ENCODE peak calls at places on chromosomes 13 and 19, in four cellular contexts. Q is Karpas-422, H is endodermal cell, M is testis. I is an unnamed sample.

GRCh38 chr19:42540071-42540553 is 11.8 kb upstream of the CEACAM1 start:
- DNase-seq in M (no peak), H (peak; percentile 63), Q (no peak), I (no peak)

GRCh38 chr13:113207890-113208423 is 512 bp downstream of the PCID2 start:
- DNase-seq in Q (peak; percentile 62), M (peak; percentile 33), H (peak; percentile 76), I (peak; percentile 74)

GRCh38 chr19:35127871-35128270 is 7.0 kb downstream of the LGI4 start:
- DNase-seq in Q (no peak), H (no peak), M (no peak), I (no peak)

GRCh38 chr19:15550847-15551182 is 42.5 kb downstream of the CYP4F22 start:
- DNase-seq in Q (no peak), M (peak; percentile 28), H (peak; percentile 59), I (no peak)

GRCh38 chr19:48717059-48717395 is 2.5 kb downstream of the MAMSTR start:
- DNase-seq in Q (no peak), H (no peak), M (no peak), I (no peak)

GRCh38 chr19:9456018-9456689 is 20.8 kb upstream of the ZNF266 start:
- DNase-seq in H (no peak), M (no peak), Q (no peak), I (no peak)

GRCh38 chr19:13029301-13029880 is 34.1 kb downstream of the NFIX start:
- DNase-seq in Q (no peak), H (no peak), M (no peak), I (no peak)

GRCh38 chr13:44819762-44820161 is 169.5 kb downstream of the NUFIP1 start:
- DNase-seq in M (no peak), Q (no peak), H (no peak), I (no peak)

GRCh38 chr13:53920916-53921315 is 892.3 kb downstream of the OLFM4 start:
- DNase-seq in Q (no peak), H (no peak), M (no peak), I (peak; percentile 27)

GRCh38 chr13:41311607-41312500 is 787 bp downstream of the NAA16 start:
- DNase-seq in M (peak; percentile 67), Q (peak; percentile 88), H (peak; percentile 69), I (peak; percentile 51)

GRCh38 chr13:28865312-28865711 is 45.2 kb downstream of the MTUS2 start:
- DNase-seq in M (no peak), H (no peak), Q (peak; percentile 89), I (no peak)

GRCh38 chr13:45331981-45332830 is 8.8 kb downstream of the TPT1 start:
- DNase-seq in Q (peak; percentile 51), H (no peak), M (no peak), I (no peak)

GRCh38 chr19:5214902-5215301 is 125.7 kb downstream of the PTPRS start:
- DNase-seq in Q (no peak), M (no peak), H (no peak), I (no peak)

GRCh38 chr13:113404723-113405471 is 41.0 kb upstream of the GRTP1 start:
- DNase-seq in H (peak; percentile 58), M (no peak), Q (no peak), I (no peak)

GRCh38 chr13:112569771-112570288 is 18.1 kb downstream of the TUBGCP3 start:
- DNase-seq in Q (no peak), M (no peak), H (no peak), I (no peak)

GRCh38 chr13:93260591-93260990 is 34.0 kb downstream of the GPC6 start:
- DNase-seq in Q (no peak), H (no peak), M (no peak), I (no peak)

GRCh38 chr19:33456076-33456844 is 65.3 kb downstream of the PEPD start:
- DNase-seq in Q (no peak), M (no peak), H (no peak), I (no peak)

GRCh38 chr19:48283908-48284307 is 14.0 kb downstream of the ZNF114 start:
- DNase-seq in H (no peak), M (no peak), Q (no peak), I (no peak)

GRCh38 chr19:10871711-10872550 is 578 bp downstream of the CARM1 start:
- DNase-seq in Q (peak; percentile 79), H (peak; percentile 71), M (peak; percentile 37), I (peak; percentile 85)

GRCh38 chr13:109789262-109789661 is 2.9 kb upstream of the IRS2 start:
- DNase-seq in H (no peak), Q (no peak), M (peak; percentile 41), I (peak; percentile 31)

GRCh38 chr13:83515267-83515666 is 367.0 kb downstream of the SLITRK1 start:
- DNase-seq in M (no peak), Q (no peak), H (no peak), I (no peak)

GRCh38 chr19:32627714-32628253 is 46.8 kb downstream of the PDCD5 start:
- DNase-seq in H (no peak), M (no peak), Q (no peak), I (no peak)

GRCh38 chr13:74306496-74306895 is 172.3 kb upstream of the KLF12 start:
- DNase-seq in Q (no peak), M (no peak), H (no peak), I (no peak)

GRCh38 chr13:82963466-82963865 is 918.8 kb downstream of the SLITRK1 start:
- DNase-seq in H (no peak), M (no peak), Q (no peak), I (no peak)

GRCh38 chr19:29963576-29963975 is 21.5 kb downstream of the URI1 start:
- DNase-seq in M (no peak), Q (no peak), H (no peak), I (no peak)

GRCh38 chr13:21837841-21838551 is 167.1 kb downstream of the FGF9 start:
- DNase-seq in Q (no peak), M (no peak), H (no peak), I (no peak)

GRCh38 chr19:41426952-41427646 is at the start of gene B3GNT8:
- DNase-seq in H (peak; percentile 96), M (peak; percentile 66), Q (peak; percentile 40), I (peak; percentile 95)

GRCh38 chr13:25744176-25744575 is 307.6 kb downstream of the SHISA2 start:
- DNase-seq in M (no peak), H (no peak), Q (no peak), I (no peak)

GRCh38 chr13:86445584-86446140 is 646.4 kb upstream of the SLITRK6 start:
- DNase-seq in Q (no peak), H (no peak), M (no peak), I (no peak)

GRCh38 chr19:33125929-33126388 is 6.0 kb upstream of the WDR88 start:
- DNase-seq in H (peak; percentile 79), Q (peak; percentile 83), M (peak; percentile 63), I (no peak)

GRCh38 chr13:50509771-50510441 is 333.6 kb downstream of the DLEU7 start:
- DNase-seq in M (no peak), Q (no peak), H (no peak), I (no peak)

GRCh38 chr13:50512602-50513527 is 330.6 kb downstream of the DLEU7 start:
- DNase-seq in Q (peak; percentile 95), M (peak; percentile 66), H (no peak), I (peak; percentile 85)

GRCh38 chr13:50513528-50513863 is 330.0 kb downstream of the DLEU7 start:
- DNase-seq in H (no peak), Q (peak; percentile 45), M (no peak), I (no peak)

GRCh38 chr13:50514249-50514648 is 329.2 kb downstream of the DLEU7 start:
- DNase-seq in M (no peak), Q (peak; percentile 29), H (no peak), I (no peak)

GRCh38 chr13:50511877-50512332 is 331.6 kb downstream of the DLEU7 start:
- DNase-seq in Q (peak; percentile 93), H (no peak), M (no peak), I (no peak)
- H3K4me3 ChIP-seq in Q (peak overlapping the region; percentile 60), H (no peak overlapping the region), M (no peak overlapping the region), I (peak overlapping the region; percentile 31)

DNA sequence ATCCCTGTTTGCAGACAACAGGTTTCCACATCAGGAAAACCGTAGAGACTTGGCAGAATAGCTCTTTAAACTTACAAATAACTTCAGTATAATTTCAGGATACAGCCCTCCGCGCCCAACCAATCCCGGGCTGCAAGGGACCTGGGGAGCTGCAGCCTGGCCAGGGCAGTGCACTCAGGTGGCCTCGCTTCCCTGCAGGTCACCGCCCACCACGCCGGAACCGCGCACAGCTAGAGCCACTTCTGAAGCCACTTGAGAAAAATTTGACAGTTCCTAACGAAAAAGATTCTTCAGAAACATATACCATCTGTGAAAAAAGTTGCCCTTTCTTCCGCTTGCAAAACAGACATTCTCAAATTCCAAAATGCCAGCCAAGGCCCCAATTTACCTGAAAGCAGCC is 11.1 kb downstream of the ZNF91 start:
- DNase-seq in Q (no peak), H (no peak), M (no peak), I (no peak)
- H3K9me3 ChIP-seq in Q (peaks cover 49% of the 10 kb centered on the region), H (peaks cover 89% of the 10 kb centered on the region), M (no peaks in the 10 kb centered on the region), I (peaks cover 2% of the 10 kb centered on the region)

GRCh38 chr19:55502197-55502952 is 14.1 kb downstream of the SSC5D start:
- DNase-seq in Q (no peak), H (no peak), M (no peak), I (no peak)

GRCh38 chr19:55500368-55500952 is 12.2 kb downstream of the SSC5D start:
- DNase-seq in Q (no peak), H (no peak), M (no peak), I (peak; percentile 43)

GRCh38 chr19:55504252-55504603 is 16.0 kb downstream of the SSC5D start:
- DNase-seq in Q (no peak), M (no peak), H (no peak), I (no peak)

GRCh38 chr19:55504981-55505380 is 16.7 kb downstream of the SSC5D start:
- DNase-seq in Q (no peak), H (no peak), M (no peak), I (no peak)

DNA sequence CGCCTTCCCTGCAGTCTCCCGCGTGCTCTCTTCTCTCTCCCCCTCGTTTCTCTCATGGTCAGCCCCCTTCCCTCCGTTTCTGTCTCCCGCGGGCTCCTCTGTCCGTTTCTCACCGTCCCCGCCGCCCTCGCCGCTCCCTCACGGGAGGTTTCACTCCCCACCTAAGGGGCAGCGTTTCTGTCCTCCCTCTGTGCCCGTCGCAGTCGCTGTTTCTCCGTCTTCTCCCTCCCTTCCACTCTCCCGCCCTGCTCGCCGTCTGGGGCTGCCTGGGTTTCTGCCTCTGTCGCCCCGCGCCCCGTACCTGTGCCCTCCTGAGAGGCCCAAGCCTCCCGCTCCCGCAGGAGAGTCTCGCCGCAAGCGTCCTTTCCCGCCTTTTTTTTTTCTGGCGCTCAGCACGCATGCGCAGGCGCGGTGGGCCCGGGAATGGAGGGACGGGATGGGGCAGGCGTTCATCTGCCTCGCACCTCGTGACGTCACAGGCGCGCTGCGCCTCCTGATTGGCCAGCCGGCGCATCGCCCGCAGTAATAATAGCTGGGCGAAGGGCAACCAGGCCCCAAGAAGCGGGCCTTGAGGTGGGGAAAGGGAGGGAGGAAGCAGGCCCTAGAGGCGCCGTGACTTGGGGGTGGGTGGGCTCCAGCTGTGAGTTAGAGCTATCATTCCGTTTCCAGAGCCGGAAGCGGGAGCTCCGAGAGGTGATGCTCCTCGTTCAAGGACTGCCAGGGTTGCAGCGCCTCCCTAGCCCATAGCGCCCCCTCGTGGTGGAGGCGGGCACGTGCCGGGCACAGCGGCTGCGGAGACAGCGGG is 15.4 kb downstream of the SSC5D start:
- DNase-seq in M (peak; percentile 95), H (peak; percentile 98), Q (peak; percentile 99), I (peak; percentile 95)
- H3K4me3 ChIP-seq in M (peak overlapping the region; percentile 42), H (peak overlapping the region; percentile 67), Q (peak overlapping the region; percentile 55), I (peak overlapping the region; percentile 31)

DNA sequence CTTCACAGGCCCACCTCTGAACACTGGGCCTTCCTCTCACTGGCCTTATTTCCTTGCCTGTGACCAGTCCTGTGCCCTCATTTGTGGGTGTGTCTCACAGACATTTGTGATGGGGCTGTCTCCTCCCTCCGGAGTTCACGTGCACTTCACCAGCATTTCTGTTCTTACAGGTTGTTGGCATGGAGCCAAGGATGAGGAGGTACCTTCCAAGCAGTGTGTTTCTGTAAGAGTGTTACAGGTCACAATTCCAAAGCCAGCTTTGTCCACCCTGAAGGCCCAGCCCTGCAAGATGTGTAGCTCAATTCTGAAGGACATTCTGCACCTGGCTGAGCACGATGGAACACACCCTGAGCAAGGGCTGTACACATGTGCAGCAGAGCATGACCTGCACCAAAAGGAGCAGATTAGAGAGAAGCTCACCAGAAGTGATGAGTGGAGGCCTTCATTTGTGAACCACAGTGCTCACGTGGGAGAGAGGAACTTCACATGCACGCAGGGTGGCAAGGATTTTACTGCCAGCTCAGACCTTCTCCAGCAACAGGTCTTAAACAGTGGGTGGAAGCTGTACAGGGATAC is 8.1 kb downstream of the ZNF749 start:
- DNase-seq in M (no peak), Q (no peak), H (no peak), I (no peak)
- H3K9me3 ChIP-seq in M (no peaks in the 10 kb centered on the region), Q (peaks cover 73% of the 10 kb centered on the region), H (peaks cover 35% of the 10 kb centered on the region), I (no peaks in the 10 kb centered on the region)

I was measured in right cardiac atrium.